ENCODE peak calls at places on chromosomes 5 and 9, in seven cellular contexts. V, P, L, G, H, K and N are unnamed samples.

GRCh38 chr9:108186996-108187395 is 668.8 kb downstream of the ACTL7B start:
- DNase-seq in V (no peak), P (peak), L (no peak), G (no peak), H (no peak), K (peak), N (no peak)

GRCh38 chr5:139660916-139661814 is 13.0 kb downstream of the CXXC5 start:
- DNase-seq in V (no peak), P (peak), L (no peak), G (no peak), H (peak), K (peak), N (no peak)

GRCh38 chr5:91170266-91170665 is 212.9 kb downstream of the ARRDC3 start:
- DNase-seq in V (no peak), P (peak), L (no peak), G (no peak), H (peak), K (no peak), N (no peak)

GRCh38 chr9:136784249-136784996 is 6.7 kb upstream of the TMEM141 start:
- DNase-seq in V (no peak), P (no peak), L (no peak), G (no peak), H (peak), K (no peak), N (no peak)

GRCh38 chr5:142016576-142016975 is 3.7 kb upstream of the GNPDA1 start:
- DNase-seq in V (no peak), P (no peak), L (no peak), G (no peak), H (no peak), K (no peak), N (no peak)

GRCh38 chr5:56269216-56269927 is 36.2 kb upstream of the ANKRD55 start:
- DNase-seq in V (peak), P (peak), L (no peak), G (no peak), H (peak), K (no peak), N (peak)

GRCh38 chr5:31397926-31398557 is 133.9 kb downstream of the DROSHA start:
- DNase-seq in V (no peak), P (no peak), L (no peak), G (no peak), H (no peak), K (no peak), N (no peak)

GRCh38 chr9:76697554-76697953 is 66.7 kb upstream of the PCA3 start:
- DNase-seq in V (no peak), P (no peak), L (no peak), G (no peak), H (no peak), K (no peak), N (no peak)

GRCh38 chr5:174607205-174607604 is 117.2 kb upstream of the MSX2 start:
- DNase-seq in V (no peak), P (no peak), L (no peak), G (no peak), H (no peak), K (no peak), N (no peak)

GRCh38 chr5:152072076-152072475 is 147.4 kb upstream of the GLRA1 start:
- DNase-seq in V (no peak), P (no peak), L (no peak), G (no peak), H (no peak), K (no peak), N (peak)

GRCh38 chr9:20526500-20527319 is 95.6 kb downstream of the MLLT3 start:
- DNase-seq in V (no peak), P (peak), L (no peak), G (no peak), H (peak), K (peak), N (peak)

GRCh38 chr9:29038332-29038731 is 1465.1 kb upstream of the C9orf72 start:
- DNase-seq in V (no peak), P (no peak), L (no peak), G (no peak), H (no peak), K (no peak), N (no peak)

GRCh38 chr5:31235381-31235780 is 41.9 kb downstream of the CDH6 start:
- DNase-seq in V (no peak), P (peak), L (no peak), G (no peak), H (no peak), K (no peak), N (no peak)

GRCh38 chr5:179618923-179619554 is 4.4 kb downstream of the HNRNPH1 start:
- DNase-seq in V (no peak), P (no peak), L (no peak), G (no peak), H (no peak), K (no peak), N (no peak)

GRCh38 chr5:179621551-179621971 is 1.9 kb downstream of the HNRNPH1 start:
- DNase-seq in V (no peak), P (no peak), L (no peak), G (no peak), H (no peak), K (no peak), N (no peak)

GRCh38 chr5:179620703-179621350 is 2.6 kb downstream of the HNRNPH1 start:
- DNase-seq in V (no peak), P (no peak), L (no peak), G (no peak), H (no peak), K (no peak), N (peak)

GRCh38 chr5:179619776-179620175 is 3.7 kb downstream of the HNRNPH1 start:
- DNase-seq in V (no peak), P (peak), L (no peak), G (no peak), H (no peak), K (no peak), N (no peak)

GRCh38 chr5:179620293-179620692 is 3.2 kb downstream of the HNRNPH1 start:
- DNase-seq in V (no peak), P (no peak), L (no peak), G (no peak), H (no peak), K (no peak), N (no peak)
- H3K4ac ChIP-seq in V (no peak), P (no peak), L (no peak), G (no peak), H (no peak), K (peak), N (no peak)

GRCh38 chr5:50984628-50985027 is 318.2 kb downstream of the PARP8 start:
- DNase-seq in V (no peak), P (no peak), L (no peak), G (no peak), H (no peak), K (no peak), N (no peak)

GRCh38 chr5:50995285-50995942 is 329.0 kb downstream of the PARP8 start:
- DNase-seq in V (no peak), P (no peak), L (no peak), G (no peak), H (no peak), K (no peak), N (peak)

DNA sequence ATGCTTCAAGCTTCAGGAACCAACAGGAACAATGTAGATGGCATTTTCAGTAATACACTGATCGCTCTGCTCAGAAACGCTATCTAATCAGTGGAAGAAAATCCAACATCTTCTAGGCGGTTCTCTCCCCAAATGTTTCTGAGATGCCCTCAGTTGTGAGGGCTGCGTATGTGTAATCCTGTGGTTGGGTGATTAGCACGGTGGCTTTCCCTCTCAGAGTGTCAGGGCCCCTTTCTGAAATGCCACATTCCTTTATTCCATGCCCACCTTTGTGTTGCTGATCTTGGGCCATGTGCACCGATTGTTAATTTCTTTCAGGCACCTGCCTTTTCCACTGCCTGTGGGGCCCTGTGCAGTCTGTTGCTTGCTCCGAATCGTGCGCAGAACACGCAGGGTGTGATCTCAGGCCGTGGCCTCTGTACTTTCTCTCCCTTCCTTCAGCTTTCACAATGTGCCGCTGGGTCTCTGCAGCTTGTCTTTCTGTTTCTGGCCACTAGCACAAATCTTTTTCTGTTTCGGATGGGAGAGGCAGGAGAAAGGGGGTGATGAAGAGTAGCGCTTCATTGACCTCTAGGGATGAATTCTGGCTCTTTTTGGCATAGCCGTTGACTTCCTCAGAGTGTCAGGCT is 324.0 kb downstream of the PARP8 start:
- DNase-seq in V (peak), P (no peak), L (no peak), G (no peak), H (no peak), K (no peak), N (no peak)
- H2BK5ac ChIP-seq in V (no peak), P (no peak), L (no peak), G (no peak), H (no peak), K (no peak), N (no peak)

GRCh38 chr5:134445841-134446818 is 34.4 kb upstream of the CDKN2AIPNL start:
- DNase-seq in V (no peak), P (no peak), L (no peak), G (no peak), H (no peak), K (no peak), N (no peak)

GRCh38 chr5:134446938-134447337 is 35.3 kb upstream of the CDKN2AIPNL start:
- DNase-seq in V (no peak), P (no peak), L (no peak), G (no peak), H (no peak), K (no peak), N (peak)

GRCh38 chr5:134450374-134450773 is 38.7 kb upstream of the CDKN2AIPNL start:
- DNase-seq in V (no peak), P (no peak), L (no peak), G (no peak), H (no peak), K (no peak), N (no peak)

GRCh38 chr5:134449167-134449566 is 37.5 kb upstream of the CDKN2AIPNL start:
- DNase-seq in V (no peak), P (no peak), L (no peak), G (no peak), H (no peak), K (no peak), N (no peak)

DNA sequence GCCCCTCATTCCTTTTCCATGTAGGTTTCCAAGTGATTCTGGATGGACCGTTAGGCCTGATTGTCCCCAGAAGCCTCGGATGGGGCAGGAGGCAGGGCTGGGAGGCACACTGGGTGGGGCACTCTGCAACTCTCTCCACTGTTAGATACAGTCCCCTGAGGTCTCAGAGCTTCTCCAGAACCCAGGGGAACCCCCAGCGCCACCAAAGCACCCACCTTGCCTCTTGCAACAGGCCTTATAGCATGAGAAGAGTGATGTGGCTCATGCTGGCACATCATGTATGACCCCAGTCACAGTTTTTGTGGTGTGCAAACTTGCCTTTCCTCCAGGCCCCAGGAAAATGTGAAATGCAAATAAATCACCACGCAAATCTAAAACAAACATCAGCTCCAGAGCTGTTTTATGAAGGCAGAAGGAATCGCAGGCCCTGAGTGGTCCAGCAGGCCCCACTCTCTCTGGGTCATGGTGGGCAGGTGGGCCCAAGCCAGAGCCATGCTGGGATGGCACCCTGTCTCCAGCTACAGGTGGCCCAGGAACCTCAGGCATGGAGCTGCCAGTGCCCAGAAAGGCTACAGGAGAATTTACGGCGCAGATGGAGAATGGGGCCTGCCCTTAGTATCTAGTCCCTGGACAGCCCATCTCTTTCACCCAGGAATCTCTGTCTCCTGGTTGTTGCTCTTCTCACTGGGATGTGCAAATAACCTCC is 36.3 kb upstream of the CDKN2AIPNL start:
- DNase-seq in V (no peak), P (no peak), L (no peak), G (no peak), H (no peak), K (no peak), N (no peak)
- H3K4ac ChIP-seq in V (no peak), P (no peak), L (no peak), G (no peak), H (no peak), K (no peak), N (no peak)

DNA sequence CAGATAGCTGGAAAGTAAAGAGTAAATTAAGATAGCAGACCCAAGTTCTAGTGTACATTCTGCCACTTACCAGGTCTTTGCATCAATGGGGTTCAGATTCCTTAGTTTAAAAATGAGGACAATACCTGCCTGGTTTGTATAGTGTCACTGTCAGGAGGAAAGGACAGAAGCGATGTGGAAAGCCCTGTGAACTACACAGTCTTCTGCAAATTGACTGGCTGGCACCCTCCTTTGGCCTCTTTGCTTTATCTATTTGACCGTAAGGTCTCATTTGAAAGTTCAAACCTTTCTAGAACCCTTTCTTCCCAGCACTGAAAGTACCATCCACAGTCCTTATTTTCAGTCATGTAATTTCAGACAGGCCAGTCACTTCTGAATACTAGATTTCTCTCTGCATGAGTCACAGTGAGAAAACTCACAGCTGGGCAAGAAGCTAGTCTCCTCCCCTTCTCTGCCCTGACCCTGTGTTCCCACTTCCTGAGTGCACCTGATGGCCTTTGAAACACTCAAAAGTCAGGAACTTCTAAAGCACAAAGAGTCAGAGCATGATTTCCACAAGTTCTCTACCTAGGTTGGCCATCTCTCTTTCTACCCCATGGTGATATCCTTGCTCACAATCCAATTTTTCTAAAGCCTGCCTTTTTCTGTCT is 91.3 kb upstream of the RASEF start:
- DNase-seq in V (no peak), P (peak), L (no peak), G (no peak), H (peak), K (no peak), N (peak)
- H2BK5ac ChIP-seq in V (no peak), P (no peak), L (no peak), G (no peak), H (no peak), K (no peak), N (no peak)

DNA sequence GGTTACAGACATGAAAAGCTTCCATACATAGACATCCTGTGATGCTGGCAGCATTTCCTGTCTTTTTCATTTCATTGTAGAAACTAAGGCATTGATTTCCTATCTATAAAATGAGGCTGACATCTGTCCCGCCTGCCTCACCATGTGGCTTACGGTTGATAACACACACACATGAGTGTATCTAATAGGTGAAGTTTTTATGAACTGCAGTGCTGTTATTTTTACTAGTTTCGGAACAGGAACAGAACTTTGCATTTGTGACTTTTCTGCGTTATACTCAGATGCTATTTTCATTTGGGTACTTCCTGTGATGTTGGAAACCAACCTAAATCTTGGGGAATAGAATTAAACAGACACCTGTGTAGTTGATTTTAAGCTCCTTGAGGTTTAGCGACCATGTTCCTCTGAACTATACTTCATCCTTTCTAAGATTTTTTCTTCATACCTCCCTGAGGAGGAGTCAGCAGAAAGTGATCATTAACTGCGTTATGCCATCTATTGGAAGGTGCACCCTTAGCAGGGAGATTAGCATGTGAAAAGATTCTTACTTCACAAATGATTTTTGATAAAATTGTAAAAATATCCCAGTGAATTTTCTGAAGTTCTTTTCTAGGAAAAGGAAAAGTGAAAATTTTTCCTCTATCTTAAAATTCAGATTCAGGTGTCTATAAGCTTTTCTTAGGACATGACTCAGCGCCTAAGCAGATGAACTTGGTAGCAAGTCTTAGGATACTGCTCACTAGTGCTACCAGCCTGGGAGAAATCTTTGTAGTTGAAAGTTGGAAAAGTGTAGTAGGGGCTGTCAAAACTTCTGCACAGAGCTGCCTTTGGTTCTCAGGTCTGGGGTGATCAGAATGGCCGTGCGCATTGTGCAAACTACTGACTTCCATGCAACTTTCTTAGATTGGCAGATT is 134.5 kb downstream of the TRIO start:
- DNase-seq in V (no peak), P (no peak), L (no peak), G (no peak), H (no peak), K (no peak), N (no peak)
- H3K4ac ChIP-seq in V (no peak), P (peak), L (no peak), G (no peak), H (no peak), K (peak), N (no peak)

GRCh38 chr5:133681896-133682295 is 69.6 kb upstream of the FSTL4 start:
- DNase-seq in V (peak), P (no peak), L (no peak), G (no peak), H (no peak), K (no peak), N (no peak)

GRCh38 chr5:133685402-133686018 is 73.2 kb upstream of the FSTL4 start:
- DNase-seq in V (no peak), P (no peak), L (no peak), G (no peak), H (no peak), K (no peak), N (no peak)

GRCh38 chr5:133680830-133681555 is 68.7 kb upstream of the FSTL4 start:
- DNase-seq in V (peak), P (no peak), L (no peak), G (no peak), H (no peak), K (no peak), N (no peak)

GRCh38 chr5:133682496-133682895 is 70.2 kb upstream of the FSTL4 start:
- DNase-seq in V (peak), P (no peak), L (no peak), G (no peak), H (no peak), K (no peak), N (peak)

GRCh38 chr5:133683646-133684290 is 71.4 kb upstream of the FSTL4 start:
- DNase-seq in V (no peak), P (no peak), L (no peak), G (no peak), H (no peak), K (no peak), N (no peak)
- H2BK5ac ChIP-seq in V (no peak), P (no peak), L (no peak), G (no peak), H (no peak), K (no peak), N (no peak)

GRCh38 chr9:87787735-87788134 is 61.8 kb downstream of the CTSL start:
- DNase-seq in V (no peak), P (no peak), L (no peak), G (no peak), H (peak), K (no peak), N (no peak)
- H3K4ac ChIP-seq in V (no peak), P (no peak), L (no peak), G (no peak), H (no peak), K (no peak), N (no peak)

DNA sequence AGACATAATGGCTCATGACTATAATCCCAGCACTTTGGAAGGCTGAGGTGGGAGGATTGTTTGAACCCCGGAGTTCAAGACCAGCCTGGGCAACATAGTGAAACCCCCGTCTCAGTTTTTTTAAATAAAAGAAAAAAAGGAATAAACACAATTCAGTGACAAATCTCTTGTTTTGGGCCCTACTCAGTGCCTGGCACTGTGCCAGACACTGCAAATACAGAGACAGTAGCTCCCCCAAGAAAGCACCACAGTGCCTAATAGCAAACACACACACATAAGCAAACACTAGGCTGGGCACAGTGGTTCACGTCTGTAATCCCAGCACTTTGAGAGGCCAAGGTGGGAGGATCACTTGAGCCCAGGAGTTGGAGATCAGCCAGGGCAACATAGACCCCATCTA is 49.7 kb upstream of the GRHPR start:
- DNase-seq in V (no peak), P (no peak), L (no peak), G (no peak), H (no peak), K (no peak), N (no peak)
- H2BK5ac ChIP-seq in V (no peak), P (no peak), L (no peak), G (no peak), H (no peak), K (no peak), N (no peak)

DNA sequence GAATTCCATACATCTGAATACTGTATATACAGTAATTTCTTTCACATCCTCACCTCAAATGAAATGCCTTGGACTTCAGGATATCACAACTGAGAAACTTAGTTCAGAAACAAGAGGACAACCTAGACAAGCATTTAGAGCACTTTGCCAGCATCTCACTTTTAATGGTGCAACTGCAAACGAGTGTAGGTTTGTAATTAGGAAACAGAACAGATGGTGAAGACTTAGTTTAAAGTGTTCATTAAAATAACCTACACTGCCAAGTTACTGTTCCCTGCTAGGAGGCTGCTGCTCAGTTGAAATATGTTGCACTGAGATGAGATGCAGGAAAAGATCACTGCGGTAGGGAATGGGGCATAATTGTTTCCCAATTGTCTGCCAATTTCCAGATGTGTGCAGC is 449.1 kb downstream of the MED10 start:
- DNase-seq in V (no peak), P (no peak), L (no peak), G (no peak), H (no peak), K (no peak), N (no peak)
- H3K4ac ChIP-seq in V (no peak), P (no peak), L (no peak), G (no peak), H (no peak), K (no peak), N (no peak)